ENCODE peak calls at places on chromosome 18, in four cellular contexts. X is B cell, I is psoas muscle, W is glutamatergic neuron. J is an unnamed sample.
A peak's percentile ranks its signal among the peaks of the same experiment; 100 is the strongest.

GRCh38 chr18:62335494-62335893 is 10.4 kb downstream of the TNFRSF11A start:
- DNase-seq in I (no peak), W (no peak), X (no peak), J (no peak)

GRCh38 chr18:57660961-57661360 is 39.3 kb upstream of the NARS1 start:
- DNase-seq in X (no peak), W (no peak), I (no peak), J (no peak)

GRCh38 chr18:31044926-31045325 is 2.4 kb upstream of the DSC3 start:
- DNase-seq in X (no peak), I (no peak), W (no peak), J (no peak)

GRCh38 chr18:75375341-75375740 is 52.2 kb downstream of the SMIM21 start:
- DNase-seq in X (no peak), I (no peak), W (no peak), J (no peak)

GRCh38 chr18:55790296-55790695 is 202.3 kb upstream of the TCF4 start:
- DNase-seq in X (no peak), W (no peak), I (no peak), J (no peak)

GRCh38 chr18:13279181-13280065 is 60.9 kb downstream of the LDLRAD4 start:
- DNase-seq in W (no peak), I (no peak), X (no peak), J (no peak)

GRCh38 chr18:63073481-63073880 is 246.1 kb downstream of the BCL2 start:
- DNase-seq in W (no peak), I (no peak), X (no peak), J (peak; percentile 38)

GRCh38 chr18:30970201-30970816 is 72.2 kb downstream of the DSC3 start:
- DNase-seq in X (no peak), W (no peak), I (no peak), J (peak; percentile 19)

GRCh38 chr18:50299626-50300388 is 12.3 kb upstream of the CXXC1 start:
- DNase-seq in I (no peak), W (no peak), X (no peak), J (no peak)

GRCh38 chr18:2654105-2654827 is 1.3 kb upstream of the SMCHD1 start:
- DNase-seq in X (no peak), W (no peak), I (no peak), J (no peak)

GRCh38 chr18:55275042-55275897 is 312.7 kb downstream of the TCF4 start:
- DNase-seq in X (no peak), W (no peak), I (peak; percentile 87), J (no peak)

GRCh38 chr18:55509631-55510372 is 78.2 kb downstream of the TCF4 start:
- DNase-seq in I (no peak), W (no peak), X (no peak), J (no peak)

GRCh38 chr18:11948852-11949523 is 32.3 kb upstream of the IMPA2 start:
- DNase-seq in I (no peak), X (no peak), W (no peak), J (no peak)
- TF ChIP-seq CTCF in I (no peak), X (no peak), W (no peak), J (no peak)

DNA sequence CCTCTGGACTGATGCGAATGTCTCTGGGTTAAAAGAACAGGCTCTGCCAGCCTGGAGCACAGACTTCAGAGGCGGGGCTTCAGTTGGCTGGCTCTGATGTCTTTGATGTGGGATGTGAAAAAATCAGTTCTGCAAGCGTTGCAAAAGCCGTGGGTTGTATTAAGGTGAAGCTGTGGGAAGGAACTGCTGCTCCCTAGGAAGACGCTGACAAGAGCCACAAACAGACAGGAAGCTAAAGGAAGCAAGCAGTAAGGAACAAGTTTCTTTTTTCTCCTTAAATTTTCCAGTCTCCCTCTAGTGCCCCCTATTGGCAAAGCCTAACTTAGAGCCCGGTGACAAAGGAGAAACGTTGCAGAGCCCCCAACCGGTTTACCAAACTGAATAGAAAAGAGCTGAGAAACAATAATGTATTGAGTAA is 239.0 kb downstream of the CCDC178 start:
- DNase-seq in X (no peak), W (peak; percentile 36), I (no peak), J (peak; percentile 7)
- TF ChIP-seq CTCF in X (no peak), W (peak; percentile 73), I (no peak), J (no peak)

GRCh38 chr18:9552189-9552588 is 62.2 kb downstream of the PPP4R1 start:
- DNase-seq in I (no peak), X (no peak), W (no peak), J (no peak)
- TF ChIP-seq CTCF in I (no peak), X (no peak), W (no peak), J (no peak)

DNA sequence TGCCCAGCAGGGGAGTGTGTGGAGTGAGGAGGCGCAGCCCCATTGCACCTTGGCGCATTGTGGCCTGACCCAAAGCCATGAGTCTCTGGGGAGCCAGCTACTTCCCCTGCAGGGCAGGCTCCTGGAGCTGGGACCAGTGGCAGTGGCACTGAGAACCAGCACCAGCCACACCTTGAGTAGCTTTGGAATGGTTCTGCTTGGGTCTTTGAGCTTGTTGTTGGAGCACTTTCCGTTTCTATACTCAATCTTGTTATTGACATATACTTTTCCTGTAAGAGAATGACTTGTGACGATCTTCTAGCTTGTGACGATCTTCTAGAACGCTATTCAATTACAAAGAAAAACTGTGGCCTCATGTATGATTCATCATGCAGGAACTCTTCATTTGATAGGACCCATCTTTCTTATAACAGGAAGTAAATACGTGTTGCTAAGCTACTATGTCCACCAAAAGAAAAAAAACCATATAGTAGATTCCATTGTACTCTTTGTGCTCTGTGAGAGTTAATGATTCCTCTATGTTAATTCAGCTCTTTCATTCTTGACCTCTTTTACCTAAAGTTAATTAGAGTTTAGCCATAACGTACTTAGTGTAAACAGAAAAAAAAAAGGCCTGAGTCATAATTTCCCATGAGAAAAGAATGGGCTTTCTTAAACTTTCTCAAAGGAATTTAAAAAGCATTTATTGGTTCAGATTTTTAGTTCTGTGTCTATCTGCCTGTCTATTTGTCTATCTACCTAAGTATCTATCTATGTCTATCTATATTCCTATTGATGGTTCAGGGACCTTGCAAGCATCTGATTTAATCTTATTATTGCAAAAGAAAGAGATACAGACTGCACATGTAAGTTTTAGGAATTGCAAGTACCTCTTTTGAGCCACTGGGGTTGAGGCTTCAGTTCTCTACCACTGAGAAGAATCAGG is 113.2 kb downstream of the GATA6 start:
- DNase-seq in W (no peak), I (no peak), X (no peak), J (no peak)
- TF ChIP-seq CTCF in W (no peak), I (no peak), X (no peak), J (no peak)

DNA sequence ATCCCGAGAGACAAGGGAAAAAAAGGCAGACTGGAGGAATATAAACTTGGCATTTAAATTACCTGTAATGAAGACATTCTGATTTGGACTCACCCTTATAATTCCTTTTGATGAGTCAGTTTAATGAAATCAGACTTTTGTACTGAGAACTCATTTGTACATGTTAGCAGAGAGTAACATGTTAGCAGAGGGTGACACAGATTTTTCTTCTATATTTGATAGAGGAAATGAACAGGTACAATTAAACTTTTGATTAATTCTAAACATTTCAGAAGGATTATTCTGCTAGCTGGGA is 74.7 kb upstream of the RIOK3 start:
- DNase-seq in X (no peak), I (no peak), W (no peak), J (no peak)
- TF ChIP-seq CTCF in X (no peak), I (no peak), W (no peak), J (no peak)

DNA sequence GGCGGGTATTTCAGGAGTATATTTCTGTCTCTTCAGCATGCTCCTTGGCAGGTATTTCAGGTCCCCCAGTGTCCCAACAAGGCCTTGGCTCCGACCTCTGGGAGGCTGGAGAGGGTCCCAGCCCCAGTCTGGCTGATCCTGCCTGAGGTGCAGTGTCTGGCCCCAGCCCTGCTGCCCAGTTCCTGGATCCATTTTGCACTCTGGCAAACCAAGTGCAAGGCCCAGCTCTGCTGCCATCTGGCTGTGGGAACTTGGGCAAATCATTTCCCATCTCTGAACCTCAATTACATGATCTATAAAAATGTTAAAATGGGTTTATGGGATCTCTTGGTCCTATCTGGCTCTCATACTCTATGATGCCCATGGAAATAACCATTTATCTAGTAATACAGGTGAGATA is 63.6 kb downstream of the ZBTB7C start:
- DNase-seq in X (no peak), I (peak; percentile 57), W (no peak), J (no peak)
- TF ChIP-seq CTCF in X (no peak), I (peak; percentile 51), W (no peak), J (no peak)

DNA sequence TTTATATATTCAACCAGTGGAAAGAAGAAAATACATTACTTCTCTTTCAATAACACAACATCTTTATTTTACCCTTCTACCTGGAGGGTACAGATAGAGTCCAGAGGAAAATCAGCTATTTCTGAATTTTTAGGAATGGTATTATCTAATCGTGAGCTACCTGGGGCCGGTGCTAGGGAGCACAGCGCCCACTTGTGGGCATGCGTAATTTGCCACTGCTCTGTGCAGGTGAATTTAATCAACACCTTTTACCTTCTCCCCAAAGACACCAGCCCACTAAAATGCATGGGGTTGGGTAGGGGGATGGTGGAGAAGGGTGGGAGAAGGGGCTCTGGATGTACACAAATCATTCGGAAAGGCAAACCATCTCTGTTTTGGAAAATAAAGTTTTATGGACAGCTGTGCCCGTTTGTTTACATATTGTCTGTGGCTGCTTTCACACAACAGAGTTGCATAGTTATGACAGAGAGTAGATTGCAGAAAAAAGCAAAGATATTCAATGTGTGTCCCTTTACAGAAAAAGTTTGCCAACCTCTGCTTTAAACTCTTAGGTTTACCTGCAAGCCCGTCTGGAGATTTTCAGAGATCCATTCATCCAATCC is 51.5 kb upstream of the DCC start:
- DNase-seq in W (peak; percentile 42), X (no peak), I (no peak), J (peak; percentile 21)
- TF ChIP-seq CTCF in W (peak; percentile 89), X (peak; percentile 56), I (peak; percentile 21), J (peak; percentile 54)

DNA sequence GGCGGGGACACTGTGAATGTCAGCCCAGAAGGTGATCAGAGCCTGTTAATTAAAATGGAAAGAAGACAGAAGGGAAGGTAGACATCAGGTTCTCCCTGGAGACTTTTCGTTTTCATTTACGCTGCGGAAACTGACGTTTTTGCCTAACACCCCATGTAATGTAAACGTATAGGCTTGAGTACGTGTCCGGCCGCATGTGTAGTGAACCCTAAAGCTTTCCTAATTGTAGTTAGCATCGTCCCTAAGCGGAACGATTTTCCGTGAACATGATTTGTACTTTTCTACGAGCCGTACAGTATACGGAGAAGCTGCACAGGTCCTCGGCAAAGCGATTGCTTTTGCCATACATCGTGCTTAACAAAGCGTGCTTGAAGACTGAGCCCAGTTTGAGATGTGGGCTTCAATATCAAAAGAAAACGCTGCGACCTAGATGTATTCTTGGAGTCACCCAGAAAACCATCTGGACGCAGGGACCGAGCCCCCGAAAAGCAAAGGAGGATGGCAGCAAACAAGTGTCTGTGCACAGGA is 284 bp downstream of the TIMM21 start:
- DNase-seq in X (no peak), W (no peak), I (no peak), J (no peak)
- TF ChIP-seq CTCF in X (no peak), W (no peak), I (no peak), J (no peak)

J was measured in Caco-2.